ENCODE peak calls at places on chromosomes 11 and 22, in five cellular contexts. C, O, I, E and F are unnamed samples.

GRCh38 chr22:32693102-32693501 is 108.4 kb upstream of the TIMP3 start:
- DNase-seq in C (no peak), O (no peak), I (no peak), E (no peak), F (no peak)

GRCh38 chr11:67370351-67371076 is 2.9 kb downstream of the CLCF1 start:
- DNase-seq in C (no peak), O (no peak), I (no peak), E (no peak), F (peak; percentile 56)

GRCh38 chr11:68002943-68003845 is 703 bp downstream of the UNC93B1 start:
- DNase-seq in C (peak; percentile 74), O (no peak), I (no peak), E (peak; percentile 74), F (no peak)

GRCh38 chr22:28989035-28989464 is 72.6 kb downstream of the C22orf31 start:
- DNase-seq in C (no peak), O (no peak), I (no peak), E (no peak), F (no peak)

GRCh38 chr11:126776125-126776524 is 224.4 kb downstream of the KIRREL3 start:
- DNase-seq in C (no peak), O (no peak), I (no peak), E (no peak), F (no peak)

GRCh38 chr22:22933807-22934542 is 46.4 kb downstream of the IGLL5 start:
- DNase-seq in C (no peak), O (no peak), I (no peak), E (no peak), F (no peak)

GRCh38 chr11:61890536-61891330 is 612 bp downstream of the FADS3 start:
- DNase-seq in C (no peak), O (peak; percentile 57), I (peak; percentile 77), E (peak; percentile 77), F (peak; percentile 80)

GRCh38 chr11:10935015-10935564 is 77.2 kb upstream of the ZBED5 start:
- DNase-seq in C (no peak), O (no peak), I (no peak), E (no peak), F (no peak)

GRCh38 chr11:2199466-2200341 is 28.1 kb upstream of the TH start:
- DNase-seq in C (no peak), O (no peak), I (no peak), E (no peak), F (no peak)

DNA sequence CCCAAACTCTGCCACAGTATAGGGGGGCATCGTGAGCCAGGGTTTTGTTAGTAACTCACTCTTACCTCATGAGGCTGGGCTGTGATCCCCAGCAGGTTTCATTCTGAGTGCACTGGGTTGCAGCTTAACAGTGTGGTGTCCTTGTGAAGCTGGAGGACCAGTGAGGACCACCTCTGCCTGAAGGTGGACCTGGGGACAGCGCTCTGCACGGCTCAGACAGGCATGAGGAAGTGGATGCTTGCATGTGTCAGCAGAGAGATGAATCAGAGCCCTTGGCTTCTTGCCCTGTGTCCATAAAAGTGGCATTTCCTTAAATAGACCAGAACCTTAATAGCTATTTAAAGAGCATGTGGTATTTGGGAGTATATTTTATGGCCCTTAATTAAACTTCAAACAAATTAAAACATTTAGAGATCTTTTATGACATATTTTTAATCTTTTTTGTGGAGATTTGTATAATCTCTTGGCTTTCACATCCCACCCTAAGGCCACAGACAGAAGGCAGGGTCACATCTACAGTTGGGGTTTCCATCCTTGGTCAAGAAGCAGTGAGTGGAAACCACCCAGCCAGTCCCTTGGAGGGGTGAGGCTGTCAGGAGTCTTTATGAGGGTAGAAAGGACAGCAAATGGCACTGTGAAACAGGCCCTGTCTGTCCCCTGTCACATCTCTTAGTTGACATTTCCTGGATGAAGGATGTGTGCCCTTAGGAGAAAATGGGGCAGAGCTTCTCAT is 24.8 kb upstream of the ADORA2A start:
- DNase-seq in C (no peak), O (peak; percentile 91), I (peak; percentile 92), E (no peak), F (peak; percentile 92)
- TF ChIP-seq CTCF in C (no peak), O (no peak), I (no peak), E (no peak), F (no peak)

DNA sequence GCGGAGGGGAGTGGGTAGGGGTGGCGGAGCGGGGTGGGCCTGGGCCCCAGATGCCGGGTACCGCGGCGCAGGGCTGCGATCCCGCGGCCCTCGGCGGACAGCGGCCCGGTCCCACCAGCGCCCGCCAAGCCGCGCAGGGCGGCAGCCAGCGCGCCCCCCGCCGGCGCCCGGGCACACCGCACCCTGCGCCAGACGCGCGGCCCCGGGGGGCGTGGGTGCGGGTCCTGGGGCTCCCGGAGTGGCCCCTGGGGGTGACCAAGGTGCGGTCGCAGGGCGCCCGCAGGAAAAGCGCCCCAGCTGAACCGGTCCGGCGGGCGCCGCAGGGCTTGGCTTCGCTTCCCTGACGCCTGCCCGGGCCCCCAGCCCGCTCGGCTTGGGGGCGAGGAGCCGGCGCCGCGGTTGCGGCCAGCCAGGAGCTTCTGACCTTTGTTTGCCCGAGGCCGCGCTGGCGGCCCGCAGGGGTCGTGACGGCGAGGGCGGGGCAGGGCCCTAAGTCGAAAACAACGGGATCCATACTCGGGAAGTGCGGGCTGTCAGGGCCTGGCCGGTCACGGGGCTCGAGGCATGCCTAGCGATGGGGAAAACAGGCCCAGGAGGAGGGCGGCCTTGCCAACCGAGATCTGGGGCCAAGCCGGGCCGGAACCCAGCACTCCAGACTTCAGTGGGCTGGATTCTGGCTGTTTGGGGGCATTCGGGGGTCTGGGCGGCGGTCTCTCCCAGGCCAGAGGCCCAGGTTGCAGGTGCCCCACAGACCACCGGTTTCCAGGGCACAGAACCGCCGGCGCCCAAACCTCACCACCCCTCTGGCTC is 581 bp upstream of the AP5B1 start:
- DNase-seq in C (peak; percentile 54), O (no peak), I (no peak), E (peak; percentile 82), F (no peak)
- TF ChIP-seq CTCF in C (peak; percentile 11), O (no peak), I (no peak), E (peak; percentile 36), F (peak; percentile 37)

DNA sequence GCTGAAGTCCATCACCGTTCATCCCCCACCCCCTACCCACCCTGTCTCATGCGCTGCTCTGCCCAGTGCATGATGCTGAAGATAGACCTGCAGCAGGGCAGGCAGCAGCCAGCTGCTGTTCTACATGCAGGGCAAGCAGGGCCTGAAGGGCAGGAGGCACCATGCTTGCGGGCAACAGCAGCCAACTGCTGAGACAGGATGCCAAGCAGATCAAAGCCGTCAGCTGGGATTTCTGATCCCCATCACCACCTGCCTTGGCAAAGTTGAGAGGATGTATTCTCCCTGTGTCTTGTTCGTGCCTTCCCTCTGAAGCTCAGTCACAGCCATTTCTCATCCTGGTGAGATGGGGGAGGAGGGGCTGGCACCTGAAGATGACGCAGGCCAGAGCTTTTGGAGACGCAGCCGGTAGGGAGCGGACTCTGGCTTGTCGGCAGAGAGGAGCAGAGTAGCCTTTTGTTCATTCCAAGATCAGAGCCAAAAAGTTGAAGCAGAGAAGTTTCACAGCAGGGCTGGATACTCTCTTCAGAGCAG is 227.0 kb downstream of the GRIK4 start:
- DNase-seq in C (no peak), O (no peak), I (no peak), E (no peak), F (no peak)
- TF ChIP-seq CTCF in C (no peak), O (no peak), I (no peak), E (no peak), F (no peak)

DNA sequence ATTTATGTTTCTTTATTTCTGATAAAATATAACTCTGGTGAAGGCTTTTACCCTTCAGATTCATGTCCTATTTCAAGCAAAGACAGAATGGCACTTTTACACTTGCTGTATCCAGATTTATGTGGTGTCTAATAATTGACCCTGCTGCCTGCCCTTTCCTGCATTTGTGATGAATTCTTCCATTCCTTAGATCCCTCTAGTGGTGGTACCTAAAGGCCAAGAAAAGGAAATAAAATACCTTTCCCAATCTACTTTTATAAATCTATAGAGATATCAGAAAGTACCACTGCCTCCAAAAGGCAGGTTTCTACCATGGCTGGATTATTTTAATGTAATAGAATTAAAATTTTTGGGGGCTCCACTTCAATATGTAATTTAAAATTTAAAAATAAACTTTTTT is 34.2 kb downstream of the CCDC81 start:
- DNase-seq in C (no peak), O (no peak), I (no peak), E (no peak), F (no peak)
- TF ChIP-seq CTCF in C (peak; percentile 51), O (peak; percentile 62), I (peak; percentile 33), E (peak; percentile 21), F (peak; percentile 76)

GRCh38 chr11:119057000-119057769 is at the start of gene HYOU1:
- DNase-seq in C (peak; percentile 99), O (peak; percentile 96), I (peak; percentile 96), E (peak; percentile 97), F (peak; percentile 93)
- TF ChIP-seq CTCF in C (peak; percentile 27), O (peak; percentile 51), I (peak; percentile 35), E (peak; percentile 28), F (peak; percentile 34)